ENCODE peak calls at places on chromosome X, in five cellular contexts. One of them, this sample, is unnamed. For H3K79me2, the result is how much of the 10 kb centered on the place peaks cover.

GRCh38 chrX:37380920-37381319 is 31.8 kb downstream of the PRRG1 start:
- DNase-seq in K562: peak
- DNase-seq in GM12878: no peak
- DNase-seq in mesendoderm: no peak
- DNase-seq in HepG2: peak
- DNase-seq in this sample: peak

GRCh38 chrX:152601848-152602616 is 35.7 kb upstream of the GABRQ start:
- DNase-seq in mesendoderm: peak
- DNase-seq in GM12878: no peak
- DNase-seq in HepG2: peak
- DNase-seq in K562: peak
- DNase-seq in this sample: peak

GRCh38 chrX:3679669-3680068 is 33.8 kb downstream of the PRKX start:
- DNase-seq in mesendoderm: no peak
- DNase-seq in HepG2: no peak
- DNase-seq in GM12878: no peak
- DNase-seq in K562: no peak
- DNase-seq in this sample: no peak

GRCh38 chrX:115892787-115893671 is 277.5 kb upstream of the AGTR2 start:
- DNase-seq in K562: peak
- DNase-seq in mesendoderm: peak
- DNase-seq in HepG2: peak
- DNase-seq in GM12878: peak
- DNase-seq in this sample: peak

GRCh38 chrX:10450229-10450958 is 170.0 kb downstream of the MID1 start:
- DNase-seq in mesendoderm: no peak
- DNase-seq in GM12878: no peak
- DNase-seq in K562: no peak
- DNase-seq in HepG2: no peak
- DNase-seq in this sample: peak

GRCh38 chrX:123425471-123425870 is 241.4 kb downstream of the GRIA3 start:
- DNase-seq in GM12878: no peak
- DNase-seq in mesendoderm: no peak
- DNase-seq in HepG2: no peak
- DNase-seq in K562: no peak
- DNase-seq in this sample: peak

GRCh38 chrX:105821471-105822081 is 763 bp upstream of the NRK start:
- DNase-seq in mesendoderm: peak
- DNase-seq in HepG2: no peak
- DNase-seq in K562: no peak
- DNase-seq in GM12878: no peak
- DNase-seq in this sample: no peak

GRCh38 chrX:67780694-67781109 is 236.9 kb downstream of the AR start:
- DNase-seq in HepG2: no peak
- DNase-seq in mesendoderm: peak
- DNase-seq in GM12878: no peak
- DNase-seq in K562: peak
- DNase-seq in this sample: peak

GRCh38 chrX:84044051-84044450 is 143.9 kb downstream of the RPS6KA6 start:
- DNase-seq in HepG2: no peak
- DNase-seq in mesendoderm: peak
- DNase-seq in GM12878: no peak
- DNase-seq in K562: no peak
- DNase-seq in this sample: no peak

GRCh38 chrX:47613082-47613481 is 6.6 kb downstream of the SYN1 start:
- DNase-seq in K562: peak
- DNase-seq in mesendoderm: no peak
- DNase-seq in HepG2: no peak
- DNase-seq in GM12878: no peak
- DNase-seq in this sample: no peak

GRCh38 chrX:42615161-42615563 is 162.8 kb downstream of the PPP1R2C start:
- DNase-seq in K562: peak
- DNase-seq in GM12878: no peak
- DNase-seq in mesendoderm: peak
- DNase-seq in HepG2: no peak
- DNase-seq in this sample: no peak

GRCh38 chrX:49876750-49877149 is 2.5 kb upstream of the USP27X start:
- DNase-seq in GM12878: no peak
- DNase-seq in HepG2: peak
- DNase-seq in mesendoderm: peak
- DNase-seq in K562: peak
- DNase-seq in this sample: peak

GRCh38 chrX:13226214-13226613 is 93.6 kb downstream of the ATXN3L start:
- DNase-seq in GM12878: no peak
- DNase-seq in K562: no peak
- DNase-seq in mesendoderm: no peak
- DNase-seq in HepG2: no peak
- DNase-seq in this sample: no peak

GRCh38 chrX:139112432-139112831 is 400.9 kb upstream of the FGF13 start:
- DNase-seq in K562: no peak
- DNase-seq in GM12878: no peak
- DNase-seq in HepG2: no peak
- DNase-seq in mesendoderm: no peak
- DNase-seq in this sample: peak

GRCh38 chrX:106752101-106752678 is 25.7 kb downstream of the RNF128 start:
- DNase-seq in mesendoderm: peak
- DNase-seq in HepG2: no peak
- DNase-seq in GM12878: no peak
- DNase-seq in K562: no peak
- DNase-seq in this sample: peak

GRCh38 chrX:8639949-8640348 is 92.0 kb downstream of the ANOS1 start:
- DNase-seq in HepG2: no peak
- DNase-seq in K562: no peak
- DNase-seq in GM12878: no peak
- DNase-seq in mesendoderm: no peak
- DNase-seq in this sample: no peak

GRCh38 chrX:134600714-134601113 is 57.6 kb downstream of the PLAC1 start:
- DNase-seq in mesendoderm: no peak
- DNase-seq in K562: no peak
- DNase-seq in HepG2: no peak
- DNase-seq in GM12878: no peak
- DNase-seq in this sample: peak

GRCh38 chrX:6782831-6783230 is 247.9 kb upstream of the VCX3A start:
- DNase-seq in mesendoderm: no peak
- DNase-seq in HepG2: no peak
- DNase-seq in K562: no peak
- DNase-seq in GM12878: no peak
- DNase-seq in this sample: no peak

GRCh38 chrX:48531359-48531954 is 8.1 kb upstream of the TBC1D25 start:
- DNase-seq in GM12878: no peak
- DNase-seq in mesendoderm: peak
- DNase-seq in K562: peak
- DNase-seq in HepG2: no peak
- DNase-seq in this sample: peak

GRCh38 chrX:57930051-57930450 is 19.8 kb upstream of the ZXDA start:
- DNase-seq in HepG2: no peak
- DNase-seq in mesendoderm: no peak
- DNase-seq in K562: no peak
- DNase-seq in GM12878: no peak
- DNase-seq in this sample: peak
- H3K79me2 ChIP-seq in HepG2: under half
- H3K79me2 ChIP-seq in mesendoderm: under half
- H3K79me2 ChIP-seq in K562: under half
- H3K79me2 ChIP-seq in GM12878: under half
- H3K79me2 ChIP-seq in this sample: under half

GRCh38 chrX:103697687-103698086 is 11.2 kb upstream of the MORF4L2 start:
- DNase-seq in K562: no peak
- DNase-seq in GM12878: no peak
- DNase-seq in mesendoderm: peak
- DNase-seq in HepG2: no peak
- DNase-seq in this sample: no peak
- H3K4me3 ChIP-seq in K562: no peak
- H3K4me3 ChIP-seq in GM12878: no peak
- H3K4me3 ChIP-seq in mesendoderm: no peak
- H3K4me3 ChIP-seq in HepG2: no peak
- H3K4me3 ChIP-seq in this sample: no peak

GRCh38 chrX:1529756-1530155 is 7.2 kb downstream of the P2RY8 start:
- DNase-seq in HepG2: no peak
- DNase-seq in K562: no peak
- DNase-seq in GM12878: no peak
- DNase-seq in mesendoderm: no peak
- DNase-seq in this sample: no peak
- H3K79me2 ChIP-seq in HepG2: under half
- H3K79me2 ChIP-seq in K562: under half
- H3K79me2 ChIP-seq in GM12878: half or more
- H3K79me2 ChIP-seq in mesendoderm: under half
- H3K79me2 ChIP-seq in this sample: under half

GRCh38 chrX:107940095-107940494 is 42.1 kb downstream of the TEX13B start:
- DNase-seq in HepG2: peak
- DNase-seq in GM12878: no peak
- DNase-seq in K562: no peak
- DNase-seq in mesendoderm: peak
- DNase-seq in this sample: no peak

GRCh38 chrX:107934262-107934661 is 47.9 kb downstream of the TEX13B start:
- DNase-seq in GM12878: no peak
- DNase-seq in mesendoderm: no peak
- DNase-seq in K562: no peak
- DNase-seq in HepG2: no peak
- DNase-seq in this sample: peak

GRCh38 chrX:107936434-107936730 is 45.8 kb downstream of the TEX13B start:
- DNase-seq in GM12878: no peak
- DNase-seq in mesendoderm: no peak
- DNase-seq in HepG2: no peak
- DNase-seq in K562: no peak
- DNase-seq in this sample: no peak

GRCh38 chrX:107935664-107936433 is 46.3 kb downstream of the TEX13B start:
- DNase-seq in HepG2: no peak
- DNase-seq in mesendoderm: peak
- DNase-seq in GM12878: no peak
- DNase-seq in K562: no peak
- DNase-seq in this sample: peak

DNA sequence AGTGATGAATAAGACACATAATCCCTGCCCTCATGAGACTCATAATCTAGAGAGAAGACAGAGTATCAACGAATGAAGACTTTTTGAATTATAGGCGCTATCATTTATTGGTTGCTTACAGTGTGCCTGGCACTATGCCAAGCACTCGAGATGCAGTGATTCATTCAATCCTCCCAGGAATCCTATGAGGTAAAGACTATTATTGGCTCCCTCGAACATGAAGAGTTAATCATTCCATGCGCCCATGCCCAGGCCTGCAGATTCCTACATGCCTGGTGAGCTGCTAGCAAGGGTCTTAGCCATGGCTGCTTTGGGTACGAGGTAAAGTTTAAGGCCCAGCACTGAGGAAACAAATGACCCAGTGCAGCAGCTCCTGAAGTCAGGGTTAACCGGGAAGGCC is 47.0 kb downstream of the TEX13B start:
- DNase-seq in mesendoderm: peak
- DNase-seq in HepG2: no peak
- DNase-seq in K562: no peak
- DNase-seq in GM12878: no peak
- DNase-seq in this sample: peak
- H3K4me3 ChIP-seq in mesendoderm: no peak
- H3K4me3 ChIP-seq in HepG2: no peak
- H3K4me3 ChIP-seq in K562: no peak
- H3K4me3 ChIP-seq in GM12878: no peak
- H3K4me3 ChIP-seq in this sample: peak

This sample was measured in GM23248.